ENCODE peak calls at places on chromosomes 3 and 15, in six cellular contexts. One of them, this sample, is unnamed.
A peak's percentile ranks its signal among the peaks of the same experiment; 100 is the strongest.

GRCh38 chr15:93088200-93088980 is 621 bp downstream of the RGMA start:
- DNase-seq in IMR-90: no peak
- DNase-seq in SK-MEL-5: no peak
- DNase-seq in activated CD8-positive, alpha-beta memory T cell treated with anti-CD3 and anti-CD28 coated beads for 1 hour: no peak
- DNase-seq in lung: no peak
- DNase-seq in heart right ventricle: no peak
- DNase-seq in this sample: peak; percentile 14

GRCh38 chr3:64806668-64807067 is 118.9 kb upstream of the ADAMTS9 start:
- DNase-seq in SK-MEL-5: no peak
- DNase-seq in heart right ventricle: no peak
- DNase-seq in activated CD8-positive, alpha-beta memory T cell treated with anti-CD3 and anti-CD28 coated beads for 1 hour: no peak
- DNase-seq in lung: no peak
- DNase-seq in IMR-90: no peak
- DNase-seq in this sample: no peak

GRCh38 chr15:101250931-101251829 is 668 bp downstream of the CHSY1 start:
- DNase-seq in IMR-90: no peak
- DNase-seq in SK-MEL-5: no peak
- DNase-seq in lung: no peak
- DNase-seq in heart right ventricle: no peak
- DNase-seq in activated CD8-positive, alpha-beta memory T cell treated with anti-CD3 and anti-CD28 coated beads for 1 hour: no peak
- DNase-seq in this sample: peak; percentile 56

GRCh38 chr3:188772886-188773285 is 398.9 kb upstream of the TPRG1 start:
- DNase-seq in lung: peak; percentile 57
- DNase-seq in IMR-90: peak; percentile 97
- DNase-seq in SK-MEL-5: no peak
- DNase-seq in heart right ventricle: no peak
- DNase-seq in activated CD8-positive, alpha-beta memory T cell treated with anti-CD3 and anti-CD28 coated beads for 1 hour: no peak
- DNase-seq in this sample: peak; percentile 3

GRCh38 chr3:115836944-115837343 is 213.6 kb downstream of the GAP43 start:
- DNase-seq in IMR-90: peak; percentile 34
- DNase-seq in activated CD8-positive, alpha-beta memory T cell treated with anti-CD3 and anti-CD28 coated beads for 1 hour: no peak
- DNase-seq in heart right ventricle: no peak
- DNase-seq in lung: no peak
- DNase-seq in SK-MEL-5: peak; percentile 41
- DNase-seq in this sample: no peak

GRCh38 chr3:195224156-195224979 is 46.6 kb downstream of the XXYLT1 start:
- DNase-seq in IMR-90: no peak
- DNase-seq in heart right ventricle: no peak
- DNase-seq in SK-MEL-5: no peak
- DNase-seq in lung: no peak
- DNase-seq in activated CD8-positive, alpha-beta memory T cell treated with anti-CD3 and anti-CD28 coated beads for 1 hour: no peak
- DNase-seq in this sample: no peak

GRCh38 chr15:45351229-45351628 is 27.1 kb downstream of the GATM start:
- DNase-seq in lung: no peak
- DNase-seq in heart right ventricle: no peak
- DNase-seq in SK-MEL-5: no peak
- DNase-seq in IMR-90: no peak
- DNase-seq in activated CD8-positive, alpha-beta memory T cell treated with anti-CD3 and anti-CD28 coated beads for 1 hour: no peak
- DNase-seq in this sample: no peak

GRCh38 chr3:53721187-53721946 is 124.9 kb downstream of the CHDH start:
- DNase-seq in SK-MEL-5: no peak
- DNase-seq in lung: no peak
- DNase-seq in IMR-90: peak; percentile 5
- DNase-seq in activated CD8-positive, alpha-beta memory T cell treated with anti-CD3 and anti-CD28 coated beads for 1 hour: no peak
- DNase-seq in heart right ventricle: no peak
- DNase-seq in this sample: peak; percentile 27

GRCh38 chr15:34122771-34123183 is 20.9 kb downstream of the PGBD4 start:
- DNase-seq in IMR-90: peak; percentile 97
- DNase-seq in lung: no peak
- DNase-seq in heart right ventricle: no peak
- DNase-seq in activated CD8-positive, alpha-beta memory T cell treated with anti-CD3 and anti-CD28 coated beads for 1 hour: no peak
- DNase-seq in SK-MEL-5: peak; percentile 90
- DNase-seq in this sample: no peak

GRCh38 chr15:23642413-23643044 is 5.1 kb downstream of the MAGEL2 start:
- DNase-seq in IMR-90: peak; percentile 51
- DNase-seq in activated CD8-positive, alpha-beta memory T cell treated with anti-CD3 and anti-CD28 coated beads for 1 hour: no peak
- DNase-seq in lung: peak; percentile 59
- DNase-seq in SK-MEL-5: peak; percentile 83
- DNase-seq in heart right ventricle: peak; percentile 30
- DNase-seq in this sample: peak; percentile 43

GRCh38 chr3:184710870-184711365 is 946 bp downstream of the MAGEF1 start:
- DNase-seq in heart right ventricle: no peak
- DNase-seq in lung: peak; percentile 29
- DNase-seq in IMR-90: no peak
- DNase-seq in activated CD8-positive, alpha-beta memory T cell treated with anti-CD3 and anti-CD28 coated beads for 1 hour: no peak
- DNase-seq in SK-MEL-5: no peak
- DNase-seq in this sample: no peak

GRCh38 chr15:27601239-27601942 is 497.7 kb downstream of the OCA2 start:
- DNase-seq in activated CD8-positive, alpha-beta memory T cell treated with anti-CD3 and anti-CD28 coated beads for 1 hour: no peak
- DNase-seq in IMR-90: no peak
- DNase-seq in SK-MEL-5: peak; percentile 4
- DNase-seq in lung: no peak
- DNase-seq in heart right ventricle: no peak
- DNase-seq in this sample: peak; percentile 41

GRCh38 chr3:39532777-39533176 is 65.3 kb downstream of the MOBP start:
- DNase-seq in IMR-90: no peak
- DNase-seq in activated CD8-positive, alpha-beta memory T cell treated with anti-CD3 and anti-CD28 coated beads for 1 hour: no peak
- DNase-seq in heart right ventricle: no peak
- DNase-seq in lung: no peak
- DNase-seq in SK-MEL-5: no peak
- DNase-seq in this sample: no peak

GRCh38 chr3:38782148-38782547 is 33.9 kb downstream of the SCN10A start:
- DNase-seq in SK-MEL-5: no peak
- DNase-seq in heart right ventricle: no peak
- DNase-seq in lung: no peak
- DNase-seq in IMR-90: no peak
- DNase-seq in activated CD8-positive, alpha-beta memory T cell treated with anti-CD3 and anti-CD28 coated beads for 1 hour: no peak
- DNase-seq in this sample: no peak

GRCh38 chr3:177528306-177529070 is 331.2 kb upstream of the TBL1XR1 start:
- DNase-seq in activated CD8-positive, alpha-beta memory T cell treated with anti-CD3 and anti-CD28 coated beads for 1 hour: no peak
- DNase-seq in IMR-90: peak; percentile 23
- DNase-seq in SK-MEL-5: no peak
- DNase-seq in heart right ventricle: no peak
- DNase-seq in lung: no peak
- DNase-seq in this sample: no peak

GRCh38 chr15:69679623-69680228 is 227.1 kb downstream of the RPLP1 start:
- DNase-seq in heart right ventricle: no peak
- DNase-seq in SK-MEL-5: no peak
- DNase-seq in activated CD8-positive, alpha-beta memory T cell treated with anti-CD3 and anti-CD28 coated beads for 1 hour: no peak
- DNase-seq in IMR-90: no peak
- DNase-seq in lung: no peak
- DNase-seq in this sample: no peak

GRCh38 chr3:71693641-71694040 is 31.6 kb downstream of the EIF4E3 start:
- DNase-seq in SK-MEL-5: no peak
- DNase-seq in activated CD8-positive, alpha-beta memory T cell treated with anti-CD3 and anti-CD28 coated beads for 1 hour: no peak
- DNase-seq in lung: no peak
- DNase-seq in IMR-90: no peak
- DNase-seq in heart right ventricle: no peak
- DNase-seq in this sample: peak; percentile 72

GRCh38 chr15:63599401-63600000 is 2.3 kb downstream of the FBXL22 start:
- DNase-seq in heart right ventricle: peak; percentile 61
- DNase-seq in activated CD8-positive, alpha-beta memory T cell treated with anti-CD3 and anti-CD28 coated beads for 1 hour: no peak
- DNase-seq in lung: peak; percentile 62
- DNase-seq in SK-MEL-5: peak; percentile 60
- DNase-seq in IMR-90: no peak
- DNase-seq in this sample: peak; percentile 80

GRCh38 chr15:96341465-96342142 is 11.1 kb downstream of the NR2F2 start:
- DNase-seq in IMR-90: no peak
- DNase-seq in heart right ventricle: no peak
- DNase-seq in SK-MEL-5: no peak
- DNase-seq in lung: peak; percentile 25
- DNase-seq in activated CD8-positive, alpha-beta memory T cell treated with anti-CD3 and anti-CD28 coated beads for 1 hour: no peak
- DNase-seq in this sample: no peak

GRCh38 chr3:51539291-51539891 is 872 bp downstream of the RAD54L2 start:
- DNase-seq in heart right ventricle: peak; percentile 5
- DNase-seq in lung: no peak
- DNase-seq in SK-MEL-5: peak; percentile 30
- DNase-seq in IMR-90: peak; percentile 85
- DNase-seq in activated CD8-positive, alpha-beta memory T cell treated with anti-CD3 and anti-CD28 coated beads for 1 hour: peak; percentile 1
- DNase-seq in this sample: peak; percentile 14

GRCh38 chr3:133573629-133574194 is at the start of gene CDV3:
- DNase-seq in SK-MEL-5: no peak
- DNase-seq in lung: peak; percentile 52
- DNase-seq in heart right ventricle: peak; percentile 39
- DNase-seq in IMR-90: no peak
- DNase-seq in activated CD8-positive, alpha-beta memory T cell treated with anti-CD3 and anti-CD28 coated beads for 1 hour: no peak
- DNase-seq in this sample: no peak

GRCh38 chr3:280691-281090 is 84.1 kb downstream of the CHL1 start:
- DNase-seq in heart right ventricle: no peak
- DNase-seq in activated CD8-positive, alpha-beta memory T cell treated with anti-CD3 and anti-CD28 coated beads for 1 hour: no peak
- DNase-seq in IMR-90: no peak
- DNase-seq in SK-MEL-5: no peak
- DNase-seq in lung: no peak
- DNase-seq in this sample: no peak

GRCh38 chr15:41892621-41893421 is 1.0 kb downstream of the SPTBN5 start:
- DNase-seq in SK-MEL-5: no peak
- DNase-seq in IMR-90: no peak
- DNase-seq in heart right ventricle: peak; percentile 84
- DNase-seq in activated CD8-positive, alpha-beta memory T cell treated with anti-CD3 and anti-CD28 coated beads for 1 hour: no peak
- DNase-seq in lung: peak; percentile 68
- DNase-seq in this sample: peak; percentile 99

GRCh38 chr3:166100710-166101109 is 263.5 kb upstream of the BCHE start:
- DNase-seq in SK-MEL-5: no peak
- DNase-seq in activated CD8-positive, alpha-beta memory T cell treated with anti-CD3 and anti-CD28 coated beads for 1 hour: no peak
- DNase-seq in lung: no peak
- DNase-seq in heart right ventricle: no peak
- DNase-seq in IMR-90: peak; percentile 0
- DNase-seq in this sample: no peak

This sample was measured in thyroid gland.